ENCODE peak calls at places on chromosomes 11 and 22, in ten cellular contexts. One of them, this sample, is unnamed. For H3K9me3, the result is how much of the 10 kb centered on the place peaks cover.

GRCh38 chr22:45273452-45274075 is 11.2 kb upstream of the UPK3A start:
- DNase-seq in PC-3: no peak
- DNase-seq in heart left ventricle: no peak
- DNase-seq in tibial nerve: no peak
- DNase-seq in tibial artery: no peak
- DNase-seq in heart right ventricle: no peak
- DNase-seq in spleen: no peak
- DNase-seq in right lobe of liver: no peak
- DNase-seq in adrenal gland: no peak
- DNase-seq in fibroblast of lung: no peak
- DNase-seq in this sample: no peak

GRCh38 chr11:61532136-61533038 is 23.8 kb downstream of the LRRC10B start:
- DNase-seq in heart left ventricle: no peak
- DNase-seq in PC-3: peak
- DNase-seq in tibial nerve: peak
- DNase-seq in heart right ventricle: no peak
- DNase-seq in tibial artery: no peak
- DNase-seq in fibroblast of lung: no peak
- DNase-seq in spleen: no peak
- DNase-seq in right lobe of liver: peak
- DNase-seq in adrenal gland: no peak
- DNase-seq in this sample: no peak

GRCh38 chr11:66335531-66336233 is 552 bp downstream of the RIN1 start:
- DNase-seq in fibroblast of lung: peak
- DNase-seq in PC-3: peak
- DNase-seq in heart left ventricle: peak
- DNase-seq in tibial nerve: no peak
- DNase-seq in adrenal gland: peak
- DNase-seq in heart right ventricle: no peak
- DNase-seq in tibial artery: peak
- DNase-seq in right lobe of liver: no peak
- DNase-seq in spleen: peak
- DNase-seq in this sample: no peak

GRCh38 chr11:18367431-18367830 is 26.9 kb upstream of the LDHA start:
- DNase-seq in tibial nerve: no peak
- DNase-seq in spleen: no peak
- DNase-seq in fibroblast of lung: no peak
- DNase-seq in heart left ventricle: no peak
- DNase-seq in heart right ventricle: no peak
- DNase-seq in adrenal gland: no peak
- DNase-seq in PC-3: no peak
- DNase-seq in right lobe of liver: no peak
- DNase-seq in tibial artery: no peak
- DNase-seq in this sample: no peak

GRCh38 chr11:112541140-112541901 is 280.7 kb upstream of the PLET1 start:
- DNase-seq in adrenal gland: no peak
- DNase-seq in heart right ventricle: no peak
- DNase-seq in tibial artery: no peak
- DNase-seq in PC-3: no peak
- DNase-seq in spleen: no peak
- DNase-seq in heart left ventricle: no peak
- DNase-seq in tibial nerve: no peak
- DNase-seq in fibroblast of lung: no peak
- DNase-seq in right lobe of liver: no peak
- DNase-seq in this sample: no peak

GRCh38 chr11:125168875-125169537 is 4.5 kb downstream of the PKNOX2 start:
- DNase-seq in heart left ventricle: no peak
- DNase-seq in fibroblast of lung: peak
- DNase-seq in spleen: peak
- DNase-seq in tibial artery: no peak
- DNase-seq in PC-3: no peak
- DNase-seq in right lobe of liver: no peak
- DNase-seq in heart right ventricle: no peak
- DNase-seq in adrenal gland: no peak
- DNase-seq in tibial nerve: no peak
- DNase-seq in this sample: no peak

GRCh38 chr11:126139541-126140091 is 71.8 kb downstream of the RPUSD4 start:
- DNase-seq in tibial nerve: no peak
- DNase-seq in heart left ventricle: no peak
- DNase-seq in PC-3: no peak
- DNase-seq in tibial artery: no peak
- DNase-seq in adrenal gland: no peak
- DNase-seq in spleen: peak
- DNase-seq in fibroblast of lung: peak
- DNase-seq in heart right ventricle: peak
- DNase-seq in right lobe of liver: no peak
- DNase-seq in this sample: no peak

GRCh38 chr11:47111318-47111804 is 65.3 kb downstream of the ARFGAP2 start:
- DNase-seq in PC-3: no peak
- DNase-seq in spleen: no peak
- DNase-seq in tibial nerve: no peak
- DNase-seq in heart left ventricle: no peak
- DNase-seq in adrenal gland: no peak
- DNase-seq in right lobe of liver: no peak
- DNase-seq in tibial artery: no peak
- DNase-seq in heart right ventricle: no peak
- DNase-seq in fibroblast of lung: no peak
- DNase-seq in this sample: no peak

GRCh38 chr11:74388678-74389327 is 9.4 kb downstream of the PGM2L1 start:
- DNase-seq in PC-3: peak
- DNase-seq in right lobe of liver: no peak
- DNase-seq in adrenal gland: peak
- DNase-seq in spleen: no peak
- DNase-seq in tibial artery: peak
- DNase-seq in fibroblast of lung: peak
- DNase-seq in tibial nerve: peak
- DNase-seq in heart left ventricle: peak
- DNase-seq in heart right ventricle: no peak
- DNase-seq in this sample: peak

GRCh38 chr11:134333951-134334350 is 2.2 kb downstream of the GLB1L2 start:
- DNase-seq in tibial artery: no peak
- DNase-seq in spleen: no peak
- DNase-seq in adrenal gland: no peak
- DNase-seq in tibial nerve: no peak
- DNase-seq in heart right ventricle: no peak
- DNase-seq in PC-3: no peak
- DNase-seq in heart left ventricle: no peak
- DNase-seq in fibroblast of lung: no peak
- DNase-seq in right lobe of liver: no peak
- DNase-seq in this sample: no peak

GRCh38 chr11:75421035-75421602 is 11.9 kb downstream of the KLHL35 start:
- DNase-seq in fibroblast of lung: no peak
- DNase-seq in heart right ventricle: no peak
- DNase-seq in tibial nerve: no peak
- DNase-seq in heart left ventricle: no peak
- DNase-seq in adrenal gland: no peak
- DNase-seq in tibial artery: no peak
- DNase-seq in PC-3: no peak
- DNase-seq in right lobe of liver: no peak
- DNase-seq in spleen: peak
- DNase-seq in this sample: no peak

DNA sequence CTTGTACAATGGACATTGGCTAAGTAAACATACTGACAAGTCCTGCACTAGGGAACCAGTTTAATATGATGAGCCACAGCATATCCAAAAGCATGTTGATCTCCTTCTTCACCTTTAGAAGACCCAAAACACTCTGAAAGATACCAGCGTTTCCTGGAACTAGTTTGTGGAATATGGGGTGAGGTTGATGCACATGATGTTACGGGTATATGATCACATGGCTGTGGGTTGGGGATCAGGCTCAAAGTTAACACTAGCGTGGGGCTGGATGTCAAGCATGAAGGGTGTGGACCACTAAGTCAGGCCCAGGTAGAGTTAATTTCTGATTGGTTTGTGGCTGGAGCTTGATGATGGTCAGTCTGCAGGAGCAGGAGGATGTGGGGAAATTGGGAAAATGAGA is 9.0 kb downstream of the IGLL5 start:
- DNase-seq in heart left ventricle: no peak
- DNase-seq in fibroblast of lung: no peak
- DNase-seq in spleen: no peak
- DNase-seq in PC-3: no peak
- DNase-seq in adrenal gland: no peak
- DNase-seq in heart right ventricle: no peak
- DNase-seq in tibial nerve: no peak
- DNase-seq in tibial artery: no peak
- DNase-seq in right lobe of liver: no peak
- DNase-seq in this sample: no peak
- H3K27ac ChIP-seq in heart left ventricle: no peak
- H3K27ac ChIP-seq in fibroblast of lung: no peak
- H3K27ac ChIP-seq in spleen: no peak
- H3K27ac ChIP-seq in PC-3: no peak
- H3K27ac ChIP-seq in adrenal gland: no peak
- H3K27ac ChIP-seq in heart right ventricle: no peak
- H3K27ac ChIP-seq in tibial nerve: no peak
- H3K27ac ChIP-seq in tibial artery: no peak
- H3K27ac ChIP-seq in right lobe of liver: no peak
- H3K27ac ChIP-seq in this sample: no peak

GRCh38 chr11:132685174-132685611 is 847.1 kb downstream of the OPCML start:
- DNase-seq in PC-3: no peak
- DNase-seq in adrenal gland: no peak
- DNase-seq in right lobe of liver: no peak
- DNase-seq in fibroblast of lung: peak
- DNase-seq in heart right ventricle: no peak
- DNase-seq in heart left ventricle: peak
- DNase-seq in tibial nerve: no peak
- DNase-seq in tibial artery: no peak
- DNase-seq in spleen: no peak
- DNase-seq in this sample: no peak
- H3K9me3 ChIP-seq in PC-3: under half
- H3K9me3 ChIP-seq in adrenal gland: under half
- H3K9me3 ChIP-seq in right lobe of liver: under half
- H3K9me3 ChIP-seq in fibroblast of lung: under half
- H3K9me3 ChIP-seq in heart right ventricle: under half
- H3K9me3 ChIP-seq in heart left ventricle: under half
- H3K9me3 ChIP-seq in tibial nerve: under half
- H3K9me3 ChIP-seq in tibial artery: under half
- H3K9me3 ChIP-seq in spleen: under half
- H3K9me3 ChIP-seq in this sample: under half

GRCh38 chr11:97973352-97973857 is 1047.3 kb upstream of the CNTN5 start:
- DNase-seq in heart right ventricle: no peak
- DNase-seq in tibial nerve: no peak
- DNase-seq in spleen: no peak
- DNase-seq in heart left ventricle: no peak
- DNase-seq in tibial artery: no peak
- DNase-seq in adrenal gland: no peak
- DNase-seq in PC-3: no peak
- DNase-seq in right lobe of liver: no peak
- DNase-seq in fibroblast of lung: no peak
- DNase-seq in this sample: no peak

GRCh38 chr11:97979741-97980140 is 1041.0 kb upstream of the CNTN5 start:
- DNase-seq in fibroblast of lung: no peak
- DNase-seq in PC-3: no peak
- DNase-seq in heart left ventricle: no peak
- DNase-seq in heart right ventricle: no peak
- DNase-seq in spleen: no peak
- DNase-seq in tibial artery: no peak
- DNase-seq in right lobe of liver: no peak
- DNase-seq in tibial nerve: no peak
- DNase-seq in adrenal gland: no peak
- DNase-seq in this sample: no peak

GRCh38 chr11:97974798-97975498 is 1045.8 kb upstream of the CNTN5 start:
- DNase-seq in tibial nerve: no peak
- DNase-seq in PC-3: no peak
- DNase-seq in heart left ventricle: no peak
- DNase-seq in heart right ventricle: no peak
- DNase-seq in fibroblast of lung: no peak
- DNase-seq in tibial artery: no peak
- DNase-seq in spleen: no peak
- DNase-seq in adrenal gland: no peak
- DNase-seq in right lobe of liver: no peak
- DNase-seq in this sample: no peak

GRCh38 chr11:97982512-97982911 is 1038.2 kb upstream of the CNTN5 start:
- DNase-seq in tibial artery: no peak
- DNase-seq in fibroblast of lung: no peak
- DNase-seq in heart right ventricle: peak
- DNase-seq in spleen: no peak
- DNase-seq in right lobe of liver: no peak
- DNase-seq in PC-3: no peak
- DNase-seq in tibial nerve: no peak
- DNase-seq in adrenal gland: no peak
- DNase-seq in heart left ventricle: no peak
- DNase-seq in this sample: no peak

GRCh38 chr11:97977726-97978125 is 1043.0 kb upstream of the CNTN5 start:
- DNase-seq in right lobe of liver: no peak
- DNase-seq in tibial nerve: no peak
- DNase-seq in PC-3: no peak
- DNase-seq in fibroblast of lung: no peak
- DNase-seq in heart right ventricle: no peak
- DNase-seq in spleen: no peak
- DNase-seq in heart left ventricle: no peak
- DNase-seq in adrenal gland: no peak
- DNase-seq in tibial artery: no peak
- DNase-seq in this sample: no peak
- H3K27ac ChIP-seq in right lobe of liver: no peak
- H3K27ac ChIP-seq in tibial nerve: no peak
- H3K27ac ChIP-seq in PC-3: no peak
- H3K27ac ChIP-seq in fibroblast of lung: no peak
- H3K27ac ChIP-seq in heart right ventricle: no peak
- H3K27ac ChIP-seq in spleen: no peak
- H3K27ac ChIP-seq in heart left ventricle: no peak
- H3K27ac ChIP-seq in adrenal gland: no peak
- H3K27ac ChIP-seq in tibial artery: no peak
- H3K27ac ChIP-seq in this sample: no peak

DNA sequence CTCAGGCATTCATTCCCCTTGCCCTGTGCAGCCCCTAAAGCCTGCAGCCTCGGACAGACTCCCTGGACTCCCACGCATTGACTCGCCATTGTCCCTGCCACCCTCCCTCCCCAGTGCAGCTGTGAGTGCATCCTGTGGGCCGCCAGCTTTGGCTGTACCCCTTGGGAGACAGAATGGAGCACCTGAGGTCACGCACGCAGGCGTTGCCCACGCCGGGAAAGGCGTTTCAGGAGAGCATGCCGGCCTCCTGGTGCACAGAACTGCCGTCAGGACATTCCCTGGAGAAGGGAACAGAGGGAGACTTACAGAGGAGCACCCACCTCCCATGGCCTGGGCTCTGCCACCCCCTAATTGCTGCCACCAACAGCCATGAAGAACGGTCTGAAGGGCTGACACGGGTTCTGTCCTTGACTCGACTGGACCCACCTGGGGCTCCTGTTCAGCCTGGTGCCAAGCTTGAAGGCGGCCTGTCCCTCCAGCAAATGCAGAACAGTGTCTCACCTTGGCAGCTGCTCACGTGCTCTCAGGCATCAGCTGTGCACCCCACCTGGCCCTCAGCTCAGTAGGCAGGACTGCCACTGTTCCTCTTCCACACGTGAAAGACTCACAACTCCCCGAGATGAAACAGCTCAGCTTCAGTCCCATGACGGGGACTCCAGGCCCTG is 503.8 kb downstream of the BRD1 start:
- DNase-seq in heart left ventricle: no peak
- DNase-seq in tibial nerve: no peak
- DNase-seq in right lobe of liver: peak
- DNase-seq in tibial artery: no peak
- DNase-seq in spleen: peak
- DNase-seq in PC-3: no peak
- DNase-seq in heart right ventricle: no peak
- DNase-seq in adrenal gland: no peak
- DNase-seq in fibroblast of lung: no peak
- DNase-seq in this sample: no peak
- H3K9me3 ChIP-seq in heart left ventricle: under half
- H3K9me3 ChIP-seq in tibial nerve: under half
- H3K9me3 ChIP-seq in right lobe of liver: under half
- H3K9me3 ChIP-seq in tibial artery: under half
- H3K9me3 ChIP-seq in spleen: under half
- H3K9me3 ChIP-seq in PC-3: under half
- H3K9me3 ChIP-seq in heart right ventricle: under half
- H3K9me3 ChIP-seq in adrenal gland: under half
- H3K9me3 ChIP-seq in fibroblast of lung: under half
- H3K9me3 ChIP-seq in this sample: under half

GRCh38 chr11:111351374-111352081 is 27.5 kb downstream of the POU2AF1 start:
- DNase-seq in heart left ventricle: no peak
- DNase-seq in heart right ventricle: no peak
- DNase-seq in tibial nerve: no peak
- DNase-seq in spleen: no peak
- DNase-seq in right lobe of liver: no peak
- DNase-seq in adrenal gland: no peak
- DNase-seq in PC-3: no peak
- DNase-seq in tibial artery: no peak
- DNase-seq in fibroblast of lung: no peak
- DNase-seq in this sample: no peak
- H3K27ac ChIP-seq in heart left ventricle: no peak
- H3K27ac ChIP-seq in heart right ventricle: peak
- H3K27ac ChIP-seq in tibial nerve: no peak
- H3K27ac ChIP-seq in spleen: no peak
- H3K27ac ChIP-seq in right lobe of liver: no peak
- H3K27ac ChIP-seq in adrenal gland: no peak
- H3K27ac ChIP-seq in PC-3: no peak
- H3K27ac ChIP-seq in tibial artery: no peak
- H3K27ac ChIP-seq in fibroblast of lung: no peak
- H3K27ac ChIP-seq in this sample: no peak

This sample was measured in thoracic aorta.